ENCODE peak calls at places on chromosomes 4 and X, in four cellular contexts. One of them, this sample, is unnamed.

GRCh38 chrX:24153175-24153795 is 3.8 kb downstream of the ZFX start:
- DNase-seq in pancreas: no peak
- DNase-seq in foreskin fibroblast: no peak
- DNase-seq in K562: peak
- DNase-seq in this sample: no peak

GRCh38 chr4:10028910-10029309 is 7.6 kb upstream of the SLC2A9 start:
- DNase-seq in K562: no peak
- DNase-seq in pancreas: no peak
- DNase-seq in foreskin fibroblast: no peak
- DNase-seq in this sample: no peak

GRCh38 chr4:74084984-74085383 is 14.0 kb downstream of the CXCL2 start:
- DNase-seq in K562: no peak
- DNase-seq in foreskin fibroblast: no peak
- DNase-seq in pancreas: no peak
- DNase-seq in this sample: no peak

GRCh38 chr4:589219-589963 is 13.3 kb upstream of the TMEM271 start:
- DNase-seq in K562: no peak
- DNase-seq in pancreas: no peak
- DNase-seq in foreskin fibroblast: no peak
- DNase-seq in this sample: no peak

GRCh38 chrX:9595131-9595530 is 130.3 kb downstream of the TBL1X start:
- DNase-seq in K562: no peak
- DNase-seq in pancreas: no peak
- DNase-seq in foreskin fibroblast: no peak
- DNase-seq in this sample: peak

GRCh38 chr4:79688696-79689095 is 280.7 kb upstream of the GK2 start:
- DNase-seq in K562: no peak
- DNase-seq in foreskin fibroblast: no peak
- DNase-seq in pancreas: no peak
- DNase-seq in this sample: no peak

GRCh38 chr4:58590714-58591113 is 1480.5 kb upstream of the IGFBP7 start:
- DNase-seq in pancreas: no peak
- DNase-seq in K562: no peak
- DNase-seq in foreskin fibroblast: no peak
- DNase-seq in this sample: no peak

GRCh38 chr4:145804134-145804533 is 124.2 kb downstream of the C4orf51 start:
- DNase-seq in pancreas: no peak
- DNase-seq in foreskin fibroblast: peak
- DNase-seq in K562: no peak
- DNase-seq in this sample: peak

GRCh38 chrX:11380187-11380586 is 87.0 kb downstream of the AMELX start:
- DNase-seq in K562: no peak
- DNase-seq in pancreas: no peak
- DNase-seq in foreskin fibroblast: peak
- DNase-seq in this sample: no peak

GRCh38 chr4:158915683-158916241 is 146.9 kb downstream of the FNIP2 start:
- DNase-seq in pancreas: no peak
- DNase-seq in K562: no peak
- DNase-seq in foreskin fibroblast: no peak
- DNase-seq in this sample: no peak

GRCh38 chr4:3410401-3411135 is 31.2 kb upstream of the HGFAC start:
- DNase-seq in pancreas: no peak
- DNase-seq in foreskin fibroblast: no peak
- DNase-seq in K562: no peak
- DNase-seq in this sample: no peak

GRCh38 chr4:144646523-144647094 is 653 bp downstream of the HHIP start:
- DNase-seq in pancreas: peak
- DNase-seq in K562: no peak
- DNase-seq in foreskin fibroblast: no peak
- DNase-seq in this sample: no peak

GRCh38 chr4:110540606-110541440 is 64.9 kb downstream of the ENPEP start:
- DNase-seq in foreskin fibroblast: peak
- DNase-seq in pancreas: no peak
- DNase-seq in K562: no peak
- DNase-seq in this sample: peak

GRCh38 chr4:135277980-135278315 is 1076.4 kb upstream of the PABPC4L start:
- DNase-seq in pancreas: no peak
- DNase-seq in K562: no peak
- DNase-seq in foreskin fibroblast: no peak
- DNase-seq in this sample: no peak

GRCh38 chr4:111475001-111475400 is 670.3 kb upstream of the FAM241A start:
- DNase-seq in foreskin fibroblast: no peak
- DNase-seq in K562: peak
- DNase-seq in pancreas: peak
- DNase-seq in this sample: peak

GRCh38 chrX:9183481-9183880 is 149.6 kb upstream of the FAM9B start:
- DNase-seq in pancreas: no peak
- DNase-seq in K562: no peak
- DNase-seq in foreskin fibroblast: no peak
- DNase-seq in this sample: no peak

GRCh38 chr4:76197971-76198410 is 15.6 kb downstream of the SCARB2 start:
- DNase-seq in K562: peak
- DNase-seq in foreskin fibroblast: peak
- DNase-seq in pancreas: no peak
- DNase-seq in this sample: peak

GRCh38 chr4:155371432-155372043 is 5.2 kb downstream of the MAP9 start:
- DNase-seq in pancreas: no peak
- DNase-seq in foreskin fibroblast: no peak
- DNase-seq in K562: peak
- DNase-seq in this sample: no peak
- TF ChIP-seq CTCF in pancreas: no peak
- TF ChIP-seq CTCF in foreskin fibroblast: peak
- TF ChIP-seq CTCF in K562: no peak
- TF ChIP-seq CTCF in this sample: no peak

DNA sequence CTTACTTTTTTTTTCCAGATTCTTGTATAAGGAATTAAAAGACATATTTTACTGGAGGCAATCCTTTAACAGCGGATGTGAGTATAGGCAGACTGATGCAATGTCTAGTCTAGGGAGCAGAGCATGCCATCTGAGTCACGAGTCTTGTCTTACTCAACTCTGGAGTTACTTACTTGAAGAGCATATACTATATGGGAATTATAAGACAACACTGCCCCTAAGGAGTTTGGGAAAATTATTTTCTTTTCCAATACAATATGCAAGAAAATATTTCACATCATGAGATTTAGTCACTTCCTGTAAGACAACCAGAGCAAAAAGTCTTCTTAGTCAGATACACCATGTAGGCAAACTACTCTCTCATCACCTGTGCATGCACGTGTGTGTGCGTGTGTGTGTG is 537.3 kb upstream of the FTHL17 start:
- DNase-seq in K562: no peak
- DNase-seq in foreskin fibroblast: peak
- DNase-seq in pancreas: no peak
- DNase-seq in this sample: peak
- TF ChIP-seq CTCF in K562: no peak
- TF ChIP-seq CTCF in foreskin fibroblast: no peak
- TF ChIP-seq CTCF in pancreas: no peak
- TF ChIP-seq CTCF in this sample: no peak

DNA sequence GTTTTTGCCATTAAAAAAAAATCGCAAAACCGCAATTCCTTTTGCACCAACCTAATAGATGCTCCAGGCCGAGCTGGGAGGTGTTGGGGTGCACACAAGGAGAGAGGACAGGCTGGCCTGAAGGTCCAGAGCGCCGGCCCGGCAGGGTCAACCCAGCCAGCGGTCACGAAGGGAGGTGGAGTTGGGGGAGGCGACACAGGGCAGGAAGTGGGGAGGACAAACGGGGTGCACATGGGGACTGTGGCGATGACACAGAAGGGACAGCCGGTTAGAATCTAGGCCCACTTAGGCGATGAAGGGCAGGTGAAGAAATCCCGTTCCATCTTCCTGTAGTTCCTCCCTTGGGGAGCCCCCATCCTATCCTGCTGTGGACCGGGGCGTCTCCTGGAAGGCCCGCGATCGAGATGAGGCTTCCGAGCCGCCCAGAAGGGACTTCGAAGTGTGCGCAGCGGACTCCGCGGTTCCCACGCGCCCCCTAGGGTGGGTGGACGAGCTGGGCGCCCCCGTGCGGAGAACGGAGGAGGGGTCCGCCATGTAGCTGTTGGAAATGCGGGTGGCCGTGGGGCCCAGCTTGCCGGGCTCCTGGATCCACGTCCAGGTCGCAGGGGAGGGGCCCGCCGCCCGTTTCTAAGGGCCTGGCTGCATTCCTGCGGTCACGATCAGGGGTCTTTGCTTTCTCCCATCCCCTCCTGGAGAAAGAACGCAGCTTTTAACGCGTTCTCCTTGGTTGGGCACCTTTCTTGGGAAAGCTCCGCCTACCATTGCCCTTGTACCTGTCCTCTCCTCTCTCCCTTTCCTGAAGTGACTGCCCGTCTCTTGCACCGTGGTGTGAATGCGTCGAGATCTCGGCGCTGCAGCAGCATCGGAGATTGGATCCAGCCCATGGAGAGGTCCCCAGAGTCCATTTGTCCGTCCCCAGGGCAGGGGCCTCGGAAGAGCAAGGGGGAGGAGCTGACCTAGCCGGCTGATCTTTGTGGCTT is 17.0 kb upstream of the HPF1 start:
- DNase-seq in pancreas: no peak
- DNase-seq in foreskin fibroblast: no peak
- DNase-seq in K562: peak
- DNase-seq in this sample: no peak
- TF ChIP-seq CTCF in pancreas: no peak
- TF ChIP-seq CTCF in foreskin fibroblast: no peak
- TF ChIP-seq CTCF in K562: peak
- TF ChIP-seq CTCF in this sample: peak

GRCh38 chrX:64792598-64793337 is 183.5 kb downstream of the ZC4H2 start:
- DNase-seq in foreskin fibroblast: no peak
- DNase-seq in K562: no peak
- DNase-seq in pancreas: no peak
- DNase-seq in this sample: no peak
- TF ChIP-seq CTCF in foreskin fibroblast: no peak
- TF ChIP-seq CTCF in K562: no peak
- TF ChIP-seq CTCF in pancreas: no peak
- TF ChIP-seq CTCF in this sample: no peak

GRCh38 chr4:133156096-133156495 is 7.0 kb downstream of the PCDH10 start:
- DNase-seq in K562: no peak
- DNase-seq in foreskin fibroblast: no peak
- DNase-seq in pancreas: no peak
- DNase-seq in this sample: no peak

GRCh38 chr4:133152801-133153526 is 3.9 kb downstream of the PCDH10 start:
- DNase-seq in pancreas: no peak
- DNase-seq in foreskin fibroblast: no peak
- DNase-seq in K562: no peak
- DNase-seq in this sample: peak

GRCh38 chr4:133152330-133152791 is 3.3 kb downstream of the PCDH10 start:
- DNase-seq in pancreas: no peak
- DNase-seq in K562: no peak
- DNase-seq in foreskin fibroblast: no peak
- DNase-seq in this sample: no peak

GRCh38 chr4:133156556-133156955 is 7.5 kb downstream of the PCDH10 start:
- DNase-seq in pancreas: no peak
- DNase-seq in K562: no peak
- DNase-seq in foreskin fibroblast: no peak
- DNase-seq in this sample: no peak

GRCh38 chr4:133154725-133155124 is 5.6 kb downstream of the PCDH10 start:
- DNase-seq in pancreas: no peak
- DNase-seq in foreskin fibroblast: no peak
- DNase-seq in K562: peak
- DNase-seq in this sample: peak
- TF ChIP-seq CTCF in pancreas: no peak
- TF ChIP-seq CTCF in foreskin fibroblast: peak
- TF ChIP-seq CTCF in K562: peak
- TF ChIP-seq CTCF in this sample: peak

DNA sequence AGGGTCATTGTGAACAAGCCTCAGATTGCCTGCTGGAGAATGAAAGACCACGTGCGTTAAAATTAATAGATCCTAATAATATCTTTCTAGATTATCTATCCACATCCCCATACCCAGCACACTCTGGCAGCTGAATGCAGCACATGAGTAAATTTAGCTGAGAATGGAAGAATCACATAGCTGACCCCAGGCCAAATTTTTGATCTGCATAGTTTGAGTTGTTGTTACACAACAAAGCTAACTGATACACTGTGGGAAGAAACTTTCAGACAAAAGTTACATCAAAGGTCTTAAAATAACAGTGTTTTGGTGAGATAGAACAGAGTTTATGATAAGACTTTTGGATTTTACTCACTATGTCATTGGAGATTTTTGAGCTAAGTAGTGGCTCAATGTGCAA is 72.4 kb upstream of the ANXA10 start:
- DNase-seq in foreskin fibroblast: no peak
- DNase-seq in pancreas: no peak
- DNase-seq in K562: no peak
- DNase-seq in this sample: no peak
- TF ChIP-seq CTCF in foreskin fibroblast: no peak
- TF ChIP-seq CTCF in pancreas: no peak
- TF ChIP-seq CTCF in K562: no peak
- TF ChIP-seq CTCF in this sample: no peak

GRCh38 chr4:85228264-85228663 is 246.7 kb upstream of the ARHGAP24 start:
- DNase-seq in foreskin fibroblast: no peak
- DNase-seq in K562: peak
- DNase-seq in pancreas: no peak
- DNase-seq in this sample: no peak
- TF ChIP-seq CTCF in foreskin fibroblast: no peak
- TF ChIP-seq CTCF in K562: no peak
- TF ChIP-seq CTCF in pancreas: no peak
- TF ChIP-seq CTCF in this sample: no peak

This sample was measured in brain microvascular endothelial cell.